ENCODE peak calls at places on chromosomes 16 and 17, in four cellular contexts. B, G, P and R are unnamed samples.

GRCh38 chr17:48211011-48211410 is 103.4 kb downstream of the SNX11 start:
- DNase-seq in P (no peak), G (no peak), B (no peak), R (no peak)

GRCh38 chr17:83012873-83013778 is 66.3 kb upstream of the METRNL start:
- DNase-seq in P (no peak), G (no peak), B (no peak), R (no peak)

GRCh38 chr17:19378416-19379293 is at the start of gene MAPK7:
- DNase-seq in B (no peak), P (peak; percentile 53), G (no peak), R (no peak)

GRCh38 chr17:29592850-29593545 is at the start of gene ANKRD13B:
- DNase-seq in B (no peak), P (peak; percentile 59), G (no peak), R (no peak)

GRCh38 chr17:17063546-17064122 is 21.4 kb downstream of the MPRIP start:
- DNase-seq in B (no peak), P (peak; percentile 33), G (peak; percentile 29), R (no peak)

GRCh38 chr17:82960419-82961271 is 118.8 kb upstream of the METRNL start:
- DNase-seq in B (no peak), P (no peak), G (no peak), R (no peak)

GRCh38 chr16:75086281-75086680 is 30.3 kb downstream of the LDHD start:
- DNase-seq in P (no peak), G (peak; percentile 36), B (no peak), R (peak; percentile 43)

GRCh38 chr16:57666353-57667068 is 1.6 kb upstream of the ADGRG3 start:
- DNase-seq in G (no peak), B (no peak), P (no peak), R (no peak)